ENCODE peak calls at places on chromosome 2, in eight cellular contexts. U is neuronal stem cell; Q is brain microvascular endothelial cell; E is transverse colon; J is AG08395; L is right lobe of liver; B is stimulated activated naive CD8-positive, alpha-beta T cell treated with anti-CD3 and anti-CD28 coated beads, Interleukin-15, amount 100 ng/mL, for 72 hours; V is anterior cingulate cortex. N is an unnamed sample.
A peak's percentile ranks its signal among the peaks of the same experiment; 100 is the strongest.

GRCh38 chr2:27280826-27281225 is 1.4 kb upstream of the TRIM54 start:
- DNase-seq in U (no peak), Q (no peak), E (no peak), J (no peak), L (no peak), B (no peak), V (no peak), N (no peak)

GRCh38 chr2:88673363-88673762 is 18.1 kb upstream of the RPIA start:
- DNase-seq in U (no peak), Q (no peak), E (no peak), J (no peak), L (no peak), B (no peak), V (no peak), N (no peak)

GRCh38 chr2:135532581-135532980 is 1.3 kb downstream of the R3HDM1 start:
- DNase-seq in U (no peak), Q (no peak), E (no peak), J (no peak), L (no peak), B (no peak), V (no peak), N (no peak)

GRCh38 chr2:137964859-137965459 is 686 bp downstream of the HNMT start:
- DNase-seq in U (no peak), Q (no peak), E (no peak), J (no peak), L (no peak), B (no peak), V (no peak), N (no peak)

GRCh38 chr2:237520290-237520689 is 33.2 kb downstream of the MLPH start:
- DNase-seq in U (no peak), Q (no peak), E (no peak), J (no peak), L (peak; percentile 77), B (no peak), V (no peak), N (no peak)

GRCh38 chr2:166090346-166090745 is 37.5 kb downstream of the SCN1A start:
- DNase-seq in U (no peak), Q (peak; percentile 32), E (no peak), J (no peak), L (no peak), B (no peak), V (no peak), N (no peak)

GRCh38 chr2:240123821-240124650 is 12.1 kb downstream of the COPS9 start:
- DNase-seq in U (no peak), Q (no peak), E (no peak), J (no peak), L (no peak), B (no peak), V (no peak), N (no peak)

GRCh38 chr2:96831679-96832078 is 12.1 kb downstream of the ANKRD23 start:
- DNase-seq in U (no peak), Q (no peak), E (no peak), J (peak; percentile 20), L (peak; percentile 62), B (no peak), V (no peak), N (no peak)

GRCh38 chr2:226794751-226795171 is 4.9 kb downstream of the IRS1 start:
- DNase-seq in U (no peak), Q (peak; percentile 57), E (no peak), J (no peak), L (no peak), B (no peak), V (no peak), N (no peak)